ENCODE peak calls at places on chromosome 16, in four cellular contexts. One of them, this sample, is unnamed. For H3K36me3, the result is how much of the 10 kb centered on the place peaks cover.

GRCh38 chr16:27177031-27177774 is 26.1 kb upstream of the KDM8 start:
- DNase-seq in Peyer's patch: no peak
- DNase-seq in heart left ventricle: no peak
- DNase-seq in HCT116: no peak
- DNase-seq in this sample: no peak

GRCh38 chr16:81779540-81780320 is 639 bp downstream of the PLCG2 start:
- DNase-seq in HCT116: no peak
- DNase-seq in Peyer's patch: peak
- DNase-seq in heart left ventricle: peak
- DNase-seq in this sample: no peak

GRCh38 chr16:51392651-51393187 is 241.6 kb upstream of the SALL1 start:
- DNase-seq in Peyer's patch: no peak
- DNase-seq in HCT116: no peak
- DNase-seq in heart left ventricle: no peak
- DNase-seq in this sample: peak

GRCh38 chr16:59540621-59541020 is 806.5 kb upstream of the GOT2 start:
- DNase-seq in Peyer's patch: no peak
- DNase-seq in HCT116: no peak
- DNase-seq in heart left ventricle: no peak
- DNase-seq in this sample: no peak

GRCh38 chr16:85275533-85276249 is 163.4 kb upstream of the CIBAR2 start:
- DNase-seq in HCT116: peak
- DNase-seq in Peyer's patch: peak
- DNase-seq in heart left ventricle: peak
- DNase-seq in this sample: peak

GRCh38 chr16:62661435-62661834 is 625.2 kb upstream of the CDH8 start:
- DNase-seq in HCT116: no peak
- DNase-seq in Peyer's patch: no peak
- DNase-seq in heart left ventricle: no peak
- DNase-seq in this sample: no peak

GRCh38 chr16:58508671-58509251 is 6.6 kb upstream of the SETD6 start:
- DNase-seq in heart left ventricle: no peak
- DNase-seq in HCT116: no peak
- DNase-seq in Peyer's patch: no peak
- DNase-seq in this sample: no peak

GRCh38 chr16:8204769-8205168 is 385.5 kb downstream of the TMEM114 start:
- DNase-seq in Peyer's patch: no peak
- DNase-seq in HCT116: no peak
- DNase-seq in heart left ventricle: no peak
- DNase-seq in this sample: no peak

GRCh38 chr16:83215417-83216001 is 588.7 kb downstream of the CDH13 start:
- DNase-seq in heart left ventricle: no peak
- DNase-seq in Peyer's patch: no peak
- DNase-seq in HCT116: peak
- DNase-seq in this sample: peak

GRCh38 chr16:18809165-18809564 is 7.8 kb upstream of the ARL6IP1 start:
- DNase-seq in HCT116: no peak
- DNase-seq in heart left ventricle: no peak
- DNase-seq in Peyer's patch: no peak
- DNase-seq in this sample: no peak
- H3K36me3 ChIP-seq in HCT116: under half
- H3K36me3 ChIP-seq in heart left ventricle: under half
- H3K36me3 ChIP-seq in Peyer's patch: under half
- H3K36me3 ChIP-seq in this sample: under half

GRCh38 chr16:65817799-65818198 is 548.7 kb upstream of the CDH5 start:
- DNase-seq in HCT116: no peak
- DNase-seq in Peyer's patch: no peak
- DNase-seq in heart left ventricle: no peak
- DNase-seq in this sample: no peak
- H3K27ac ChIP-seq in HCT116: no peak
- H3K27ac ChIP-seq in Peyer's patch: no peak
- H3K27ac ChIP-seq in heart left ventricle: no peak
- H3K27ac ChIP-seq in this sample: no peak

DNA sequence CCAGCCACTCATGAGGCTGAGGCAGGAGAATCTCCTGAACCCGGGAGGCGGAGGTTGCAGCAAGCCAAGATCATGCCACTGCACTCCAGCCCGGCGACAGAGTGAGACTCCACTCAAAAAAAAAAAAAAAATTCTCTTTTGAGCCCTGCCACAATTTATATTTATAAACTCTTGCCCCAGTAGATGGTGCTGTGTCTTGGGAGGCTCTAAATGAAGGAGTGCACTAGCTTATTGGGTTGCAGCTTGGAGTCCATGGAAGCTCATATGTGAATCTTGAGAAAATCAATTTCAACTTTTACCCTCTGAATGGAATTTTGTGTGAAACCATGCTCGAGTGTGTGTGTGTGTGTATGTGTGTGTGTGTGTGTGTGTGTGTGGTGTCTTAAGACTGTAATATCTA is 420.1 kb downstream of the HS3ST4 start:
- DNase-seq in heart left ventricle: no peak
- DNase-seq in Peyer's patch: no peak
- DNase-seq in HCT116: no peak
- DNase-seq in this sample: no peak
- TF ChIP-seq CTCF in heart left ventricle: no peak
- TF ChIP-seq CTCF in Peyer's patch: no peak
- TF ChIP-seq CTCF in HCT116: no peak
- TF ChIP-seq CTCF in this sample: no peak

GRCh38 chr16:2086136-2086742 is 38.5 kb downstream of the TSC2 start:
- DNase-seq in HCT116: no peak
- DNase-seq in Peyer's patch: no peak
- DNase-seq in heart left ventricle: no peak
- DNase-seq in this sample: no peak
- H3K36me3 ChIP-seq in HCT116: under half
- H3K36me3 ChIP-seq in Peyer's patch: under half
- H3K36me3 ChIP-seq in heart left ventricle: under half
- H3K36me3 ChIP-seq in this sample: under half

DNA sequence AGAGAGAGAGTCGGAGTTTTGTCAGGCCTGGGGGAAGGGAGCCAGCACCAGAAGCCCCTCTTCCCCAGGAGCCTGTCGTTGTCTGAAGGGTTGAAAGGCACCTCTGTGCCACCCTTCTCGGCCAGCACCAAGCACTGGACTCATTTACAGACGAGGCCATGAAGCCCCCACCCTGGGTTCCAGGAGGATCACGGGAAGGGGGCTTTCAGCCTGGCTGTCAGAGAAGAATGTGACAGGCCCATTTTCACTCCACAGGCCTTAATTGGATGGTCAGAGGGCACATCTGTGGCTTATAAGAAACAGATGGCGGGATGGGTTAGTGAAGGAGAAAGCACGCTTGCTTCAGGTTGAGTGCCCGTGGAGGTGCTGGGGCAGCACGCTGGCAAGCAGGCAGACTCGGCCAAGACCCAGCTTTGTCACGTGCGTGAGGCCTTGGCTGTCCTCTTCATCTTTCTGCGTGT is 140.7 kb downstream of the CLEC16A start:
- DNase-seq in heart left ventricle: no peak
- DNase-seq in Peyer's patch: no peak
- DNase-seq in HCT116: no peak
- DNase-seq in this sample: no peak
- H3K27ac ChIP-seq in heart left ventricle: peak
- H3K27ac ChIP-seq in Peyer's patch: peak
- H3K27ac ChIP-seq in HCT116: peak
- H3K27ac ChIP-seq in this sample: no peak

DNA sequence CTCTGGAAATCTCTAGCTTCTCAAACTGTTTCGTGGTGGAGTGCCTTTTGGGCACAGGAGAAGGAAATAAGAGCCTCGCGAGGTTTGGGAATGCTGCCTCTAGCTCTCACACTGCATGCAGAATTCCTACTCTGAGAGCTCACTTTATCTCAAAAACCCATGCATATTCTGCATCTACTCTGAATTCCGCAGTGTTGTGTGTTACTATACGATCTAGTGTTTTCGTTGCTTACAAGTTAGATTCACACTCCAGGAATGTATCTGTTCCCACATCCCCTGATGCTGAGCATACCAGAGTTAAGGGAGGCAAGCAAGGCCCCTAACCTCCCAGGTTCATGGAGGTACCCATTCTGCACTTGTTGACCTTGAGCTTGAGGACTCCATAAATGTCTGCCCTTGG is 462.7 kb downstream of the WWOX start:
- DNase-seq in HCT116: no peak
- DNase-seq in heart left ventricle: no peak
- DNase-seq in Peyer's patch: no peak
- DNase-seq in this sample: no peak
- TF ChIP-seq CTCF in HCT116: no peak
- TF ChIP-seq CTCF in heart left ventricle: no peak
- TF ChIP-seq CTCF in Peyer's patch: no peak
- TF ChIP-seq CTCF in this sample: no peak

GRCh38 chr16:66562409-66562808 is 3.8 kb upstream of the CMTM1 start:
- DNase-seq in heart left ventricle: no peak
- DNase-seq in Peyer's patch: no peak
- DNase-seq in HCT116: no peak
- DNase-seq in this sample: no peak
- H3K36me3 ChIP-seq in heart left ventricle: under half
- H3K36me3 ChIP-seq in Peyer's patch: under half
- H3K36me3 ChIP-seq in HCT116: under half
- H3K36me3 ChIP-seq in this sample: under half

GRCh38 chr16:70687172-70687531 is 1.3 kb upstream of the MTSS2 start:
- DNase-seq in Peyer's patch: no peak
- DNase-seq in heart left ventricle: no peak
- DNase-seq in HCT116: no peak
- DNase-seq in this sample: no peak
- H3K27ac ChIP-seq in Peyer's patch: peak
- H3K27ac ChIP-seq in heart left ventricle: peak
- H3K27ac ChIP-seq in HCT116: peak
- H3K27ac ChIP-seq in this sample: peak

This sample was measured in colonic mucosa.